ENCODE peak calls at places on chromosomes 1 and 21, in ten cellular contexts. One of them, this sample, is unnamed.
A peak's percentile ranks its signal among the peaks of the same experiment; 100 is the strongest.

GRCh38 chr1:235911876-235912275 is 45.2 kb upstream of the LYST start:
- DNase-seq in H9: no peak
- DNase-seq in mammary epithelial cell: no peak
- DNase-seq in DND-41: no peak
- DNase-seq in OCI-LY7: no peak
- DNase-seq in mesenchymal stem cell: no peak
- DNase-seq in HepG2: no peak
- DNase-seq in A549: no peak
- DNase-seq in SK-N-SH: no peak
- DNase-seq in GM23338: no peak
- DNase-seq in this sample: no peak

GRCh38 chr1:210570116-210570515 is 241.4 kb downstream of the HHAT start:
- DNase-seq in GM23338: no peak
- DNase-seq in mesenchymal stem cell: no peak
- DNase-seq in A549: no peak
- DNase-seq in HepG2: no peak
- DNase-seq in DND-41: no peak
- DNase-seq in OCI-LY7: no peak
- DNase-seq in mammary epithelial cell: no peak
- DNase-seq in H9: no peak
- DNase-seq in SK-N-SH: no peak
- DNase-seq in this sample: no peak

GRCh38 chr1:75615664-75616435 is 4.9 kb upstream of the SLC44A5 start:
- DNase-seq in mammary epithelial cell: peak; percentile 9
- DNase-seq in SK-N-SH: peak; percentile 88
- DNase-seq in mesenchymal stem cell: peak; percentile 43
- DNase-seq in HepG2: no peak
- DNase-seq in A549: peak; percentile 10
- DNase-seq in GM23338: peak; percentile 55
- DNase-seq in DND-41: peak; percentile 36
- DNase-seq in H9: peak; percentile 42
- DNase-seq in OCI-LY7: no peak
- DNase-seq in this sample: peak; percentile 36

GRCh38 chr21:42523941-42524340 is 10.3 kb downstream of the SLC37A1 start:
- DNase-seq in DND-41: no peak
- DNase-seq in mammary epithelial cell: no peak
- DNase-seq in GM23338: no peak
- DNase-seq in A549: no peak
- DNase-seq in SK-N-SH: no peak
- DNase-seq in OCI-LY7: no peak
- DNase-seq in H9: no peak
- DNase-seq in HepG2: no peak
- DNase-seq in mesenchymal stem cell: no peak
- DNase-seq in this sample: no peak

GRCh38 chr1:28883242-28883616 is 31.1 kb upstream of the EPB41 start:
- DNase-seq in GM23338: no peak
- DNase-seq in H9: no peak
- DNase-seq in SK-N-SH: no peak
- DNase-seq in OCI-LY7: no peak
- DNase-seq in A549: no peak
- DNase-seq in mammary epithelial cell: no peak
- DNase-seq in HepG2: no peak
- DNase-seq in DND-41: no peak
- DNase-seq in mesenchymal stem cell: no peak
- DNase-seq in this sample: no peak

GRCh38 chr1:167435484-167435883 is 82.8 kb downstream of the CD247 start:
- DNase-seq in mammary epithelial cell: no peak
- DNase-seq in A549: no peak
- DNase-seq in GM23338: no peak
- DNase-seq in DND-41: no peak
- DNase-seq in HepG2: no peak
- DNase-seq in OCI-LY7: no peak
- DNase-seq in mesenchymal stem cell: no peak
- DNase-seq in H9: no peak
- DNase-seq in SK-N-SH: no peak
- DNase-seq in this sample: no peak

GRCh38 chr1:42260376-42261078 is 74.5 kb downstream of the FOXJ3 start:
- DNase-seq in OCI-LY7: no peak
- DNase-seq in mesenchymal stem cell: peak; percentile 19
- DNase-seq in A549: no peak
- DNase-seq in SK-N-SH: no peak
- DNase-seq in DND-41: no peak
- DNase-seq in GM23338: no peak
- DNase-seq in H9: no peak
- DNase-seq in HepG2: no peak
- DNase-seq in mammary epithelial cell: no peak
- DNase-seq in this sample: peak; percentile 83

GRCh38 chr1:201226859-201227488 is 36.4 kb downstream of the IGFN1 start:
- DNase-seq in H9: peak; percentile 27
- DNase-seq in mammary epithelial cell: no peak
- DNase-seq in OCI-LY7: no peak
- DNase-seq in mesenchymal stem cell: no peak
- DNase-seq in A549: no peak
- DNase-seq in SK-N-SH: no peak
- DNase-seq in GM23338: no peak
- DNase-seq in DND-41: no peak
- DNase-seq in HepG2: no peak
- DNase-seq in this sample: no peak

GRCh38 chr21:26846036-26846931 is 1.1 kb upstream of the ADAMTS1 start:
- DNase-seq in SK-N-SH: peak; percentile 76
- DNase-seq in GM23338: peak; percentile 81
- DNase-seq in HepG2: no peak
- DNase-seq in H9: peak; percentile 81
- DNase-seq in OCI-LY7: no peak
- DNase-seq in DND-41: no peak
- DNase-seq in mammary epithelial cell: peak; percentile 50
- DNase-seq in mesenchymal stem cell: peak; percentile 87
- DNase-seq in A549: no peak
- DNase-seq in this sample: peak; percentile 91

DNA sequence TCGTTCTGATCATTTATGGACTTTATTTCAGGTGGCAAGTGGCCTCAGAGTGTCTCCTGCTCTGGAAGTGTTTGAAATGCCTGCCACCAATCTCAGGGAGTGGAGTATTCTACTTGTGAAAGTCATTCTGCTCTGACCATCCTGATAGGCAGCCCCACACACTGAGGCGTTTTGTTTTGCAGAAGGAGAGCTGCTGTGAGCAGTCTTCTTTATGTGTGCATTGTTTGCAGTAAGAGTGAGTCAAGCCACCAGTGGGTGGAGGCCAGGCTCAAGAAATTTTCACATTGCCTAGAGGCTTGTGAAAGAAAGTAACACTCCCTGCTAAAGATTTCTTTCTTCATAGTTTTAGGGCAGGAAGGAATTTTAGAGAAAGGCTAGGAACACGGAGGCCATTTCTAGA is 204.4 kb downstream of the SLC35F3 start:
- DNase-seq in mammary epithelial cell: peak; percentile 85
- DNase-seq in GM23338: no peak
- DNase-seq in A549: peak; percentile 61
- DNase-seq in mesenchymal stem cell: no peak
- DNase-seq in HepG2: no peak
- DNase-seq in DND-41: no peak
- DNase-seq in H9: no peak
- DNase-seq in SK-N-SH: no peak
- DNase-seq in OCI-LY7: no peak
- DNase-seq in this sample: peak; percentile 62
- H3K4me2 ChIP-seq in mammary epithelial cell: peak overlapping the region; percentile 37
- H3K4me2 ChIP-seq in GM23338: no peak overlapping the region
- H3K4me2 ChIP-seq in A549: peak overlapping the region; percentile 48
- H3K4me2 ChIP-seq in mesenchymal stem cell: no peak overlapping the region
- H3K4me2 ChIP-seq in HepG2: no peak overlapping the region
- H3K4me2 ChIP-seq in DND-41: no peak overlapping the region
- H3K4me2 ChIP-seq in H9: no peak overlapping the region
- H3K4me2 ChIP-seq in SK-N-SH: no peak overlapping the region
- H3K4me2 ChIP-seq in OCI-LY7: no peak overlapping the region
- H3K4me2 ChIP-seq in this sample: no peak overlapping the region

DNA sequence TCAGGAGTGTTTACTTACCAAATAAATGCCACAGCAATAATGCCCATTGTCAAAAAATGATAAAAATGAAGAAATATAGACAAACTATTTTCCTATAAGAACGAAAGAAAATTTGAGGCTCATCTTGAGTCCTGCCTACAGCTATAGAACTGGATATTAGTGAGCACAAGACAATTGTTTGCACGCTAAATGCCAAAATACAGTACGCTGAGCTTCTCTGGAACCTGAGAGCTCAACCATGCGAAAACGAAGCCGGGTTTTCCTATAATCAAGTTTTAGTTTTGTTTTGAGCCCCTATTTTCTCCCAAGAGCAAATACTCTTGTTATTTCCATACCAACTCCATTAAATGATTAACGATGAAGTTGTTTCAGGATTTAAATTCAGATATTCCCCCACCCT is 42.0 kb upstream of the CCSAP start:
- DNase-seq in GM23338: no peak
- DNase-seq in H9: no peak
- DNase-seq in mammary epithelial cell: no peak
- DNase-seq in SK-N-SH: no peak
- DNase-seq in OCI-LY7: no peak
- DNase-seq in HepG2: no peak
- DNase-seq in mesenchymal stem cell: no peak
- DNase-seq in A549: no peak
- DNase-seq in DND-41: no peak
- DNase-seq in this sample: no peak
- H3K4me2 ChIP-seq in GM23338: no peak overlapping the region
- H3K4me2 ChIP-seq in H9: no peak overlapping the region
- H3K4me2 ChIP-seq in mammary epithelial cell: no peak overlapping the region
- H3K4me2 ChIP-seq in SK-N-SH: no peak overlapping the region
- H3K4me2 ChIP-seq in OCI-LY7: no peak overlapping the region
- H3K4me2 ChIP-seq in HepG2: no peak overlapping the region
- H3K4me2 ChIP-seq in mesenchymal stem cell: no peak overlapping the region
- H3K4me2 ChIP-seq in A549: no peak overlapping the region
- H3K4me2 ChIP-seq in DND-41: no peak overlapping the region
- H3K4me2 ChIP-seq in this sample: no peak overlapping the region

DNA sequence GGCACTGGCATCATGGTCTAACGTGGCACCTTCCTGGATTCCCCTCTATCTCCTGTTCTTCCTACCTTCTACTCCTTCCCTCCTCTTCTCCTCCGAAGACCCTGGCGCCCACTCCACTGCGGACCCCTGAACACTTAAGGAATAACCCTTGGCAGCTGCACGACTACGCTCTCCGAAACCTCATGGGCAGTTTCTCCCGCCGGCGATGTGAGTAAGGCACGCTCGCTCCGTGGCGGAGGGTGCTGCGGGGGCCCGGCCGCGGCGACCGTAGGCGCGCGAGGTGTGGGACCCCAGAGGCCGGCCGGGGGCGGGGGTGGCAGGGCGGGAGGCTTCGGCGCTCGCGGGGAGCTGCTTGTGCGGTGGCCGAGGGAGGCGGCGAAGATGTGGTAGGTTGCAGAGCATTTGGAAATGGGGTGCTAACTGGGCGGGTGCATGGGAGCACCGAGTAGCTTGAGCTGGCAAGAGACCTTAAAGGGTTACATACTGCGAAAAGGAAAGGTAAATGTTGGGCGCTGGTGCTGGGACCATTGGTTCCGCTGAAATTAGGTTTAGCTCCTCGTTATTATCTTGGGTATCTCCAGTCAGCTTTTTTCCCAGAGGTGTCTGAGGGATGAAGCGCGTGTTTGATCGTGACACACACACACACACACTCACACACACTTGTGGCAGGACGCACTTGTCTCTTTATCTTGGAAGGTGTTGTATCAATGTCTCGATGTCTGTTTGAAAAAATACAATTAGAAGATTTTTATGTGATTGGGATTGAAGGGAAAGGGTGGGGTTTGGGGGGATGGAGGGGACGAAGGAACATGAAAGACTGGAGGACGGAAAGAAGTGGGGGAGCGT is 936 bp downstream of the LRRC7 start:
- DNase-seq in DND-41: no peak
- DNase-seq in HepG2: no peak
- DNase-seq in OCI-LY7: no peak
- DNase-seq in A549: no peak
- DNase-seq in GM23338: peak; percentile 37
- DNase-seq in H9: peak; percentile 29
- DNase-seq in SK-N-SH: peak; percentile 49
- DNase-seq in mesenchymal stem cell: peak; percentile 1
- DNase-seq in mammary epithelial cell: peak; percentile 7
- DNase-seq in this sample: no peak
- H3K4me2 ChIP-seq in DND-41: no peak overlapping the region
- H3K4me2 ChIP-seq in HepG2: peak overlapping the region; percentile 67
- H3K4me2 ChIP-seq in OCI-LY7: no peak overlapping the region
- H3K4me2 ChIP-seq in A549: peak overlapping the region; percentile 95
- H3K4me2 ChIP-seq in GM23338: peak overlapping the region; percentile 93
- H3K4me2 ChIP-seq in H9: peak overlapping the region; percentile 84
- H3K4me2 ChIP-seq in SK-N-SH: peak overlapping the region; percentile 79
- H3K4me2 ChIP-seq in mesenchymal stem cell: peak overlapping the region; percentile 75
- H3K4me2 ChIP-seq in mammary epithelial cell: peak overlapping the region; percentile 100
- H3K4me2 ChIP-seq in this sample: peak overlapping the region; percentile 96

DNA sequence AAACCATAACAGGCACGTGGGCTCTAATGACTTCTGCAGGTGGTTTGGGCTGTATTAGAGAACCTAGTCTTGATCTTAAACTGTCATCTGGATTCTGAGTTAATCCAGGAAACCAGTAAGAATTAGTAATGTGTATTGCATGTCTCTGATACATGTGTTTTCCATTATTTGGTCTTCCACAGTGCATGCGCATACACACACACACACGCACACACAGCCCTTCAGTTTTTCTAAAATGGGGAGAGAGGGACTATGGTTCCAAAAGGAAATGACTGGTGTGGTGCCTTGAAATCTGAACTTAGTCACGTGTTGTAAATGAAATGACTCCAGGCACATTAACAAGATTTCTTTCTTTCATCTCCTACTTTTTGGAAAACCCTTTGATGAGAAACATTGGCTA is 67.6 kb downstream of the OLFML2B start:
- DNase-seq in DND-41: no peak
- DNase-seq in GM23338: no peak
- DNase-seq in OCI-LY7: no peak
- DNase-seq in A549: no peak
- DNase-seq in SK-N-SH: no peak
- DNase-seq in mesenchymal stem cell: no peak
- DNase-seq in mammary epithelial cell: no peak
- DNase-seq in H9: no peak
- DNase-seq in HepG2: no peak
- DNase-seq in this sample: no peak
- H3K4me2 ChIP-seq in DND-41: no peak overlapping the region
- H3K4me2 ChIP-seq in GM23338: no peak overlapping the region
- H3K4me2 ChIP-seq in OCI-LY7: no peak overlapping the region
- H3K4me2 ChIP-seq in A549: no peak overlapping the region
- H3K4me2 ChIP-seq in SK-N-SH: peak overlapping the region; percentile 15
- H3K4me2 ChIP-seq in mesenchymal stem cell: no peak overlapping the region
- H3K4me2 ChIP-seq in mammary epithelial cell: no peak overlapping the region
- H3K4me2 ChIP-seq in H9: no peak overlapping the region
- H3K4me2 ChIP-seq in HepG2: no peak overlapping the region
- H3K4me2 ChIP-seq in this sample: no peak overlapping the region